ENCODE peak calls at places on chromosome 20, in ten cellular contexts. One of them, this sample, is unnamed.

GRCh38 chr20:35511814-35512420 is 17.5 kb downstream of the C20orf173 start:
- DNase-seq in activated CD4-positive, alpha-beta T cell treated with anti-CD3 and anti-CD28 coated beads for 1 hour: no peak
- DNase-seq in GOT3: no peak
- DNase-seq in heart right ventricle: no peak
- DNase-seq in fibroblast of pulmonary artery: peak
- DNase-seq in CD8-positive, alpha-beta T cell: no peak
- DNase-seq in RKO: peak
- DNase-seq in KBM-7: peak
- DNase-seq in adrenal gland: no peak
- DNase-seq in H54: no peak
- DNase-seq in this sample: no peak

GRCh38 chr20:38935285-38935684 is 9.1 kb downstream of the FAM83D start:
- DNase-seq in RKO: peak
- DNase-seq in adrenal gland: no peak
- DNase-seq in fibroblast of pulmonary artery: peak
- DNase-seq in GOT3: no peak
- DNase-seq in heart right ventricle: no peak
- DNase-seq in KBM-7: no peak
- DNase-seq in CD8-positive, alpha-beta T cell: no peak
- DNase-seq in activated CD4-positive, alpha-beta T cell treated with anti-CD3 and anti-CD28 coated beads for 1 hour: no peak
- DNase-seq in H54: no peak
- DNase-seq in this sample: no peak

GRCh38 chr20:725491-725890 is 42.8 kb downstream of the SLC52A3 start:
- DNase-seq in KBM-7: no peak
- DNase-seq in H54: no peak
- DNase-seq in RKO: no peak
- DNase-seq in activated CD4-positive, alpha-beta T cell treated with anti-CD3 and anti-CD28 coated beads for 1 hour: no peak
- DNase-seq in fibroblast of pulmonary artery: no peak
- DNase-seq in heart right ventricle: no peak
- DNase-seq in CD8-positive, alpha-beta T cell: no peak
- DNase-seq in GOT3: no peak
- DNase-seq in adrenal gland: no peak
- DNase-seq in this sample: no peak

GRCh38 chr20:5205348-5206210 is 78.8 kb downstream of the CDS2 start:
- DNase-seq in CD8-positive, alpha-beta T cell: peak
- DNase-seq in GOT3: peak
- DNase-seq in H54: peak
- DNase-seq in KBM-7: peak
- DNase-seq in fibroblast of pulmonary artery: peak
- DNase-seq in adrenal gland: peak
- DNase-seq in activated CD4-positive, alpha-beta T cell treated with anti-CD3 and anti-CD28 coated beads for 1 hour: peak
- DNase-seq in heart right ventricle: peak
- DNase-seq in RKO: peak
- DNase-seq in this sample: peak

GRCh38 chr20:58086763-58087566 is 141.5 kb downstream of the ANKRD60 start:
- DNase-seq in H54: peak
- DNase-seq in adrenal gland: peak
- DNase-seq in KBM-7: peak
- DNase-seq in fibroblast of pulmonary artery: peak
- DNase-seq in activated CD4-positive, alpha-beta T cell treated with anti-CD3 and anti-CD28 coated beads for 1 hour: no peak
- DNase-seq in GOT3: no peak
- DNase-seq in CD8-positive, alpha-beta T cell: no peak
- DNase-seq in heart right ventricle: no peak
- DNase-seq in RKO: peak
- DNase-seq in this sample: peak

GRCh38 chr20:32007787-32008616 is 2.2 kb upstream of the CCM2L start:
- DNase-seq in KBM-7: peak
- DNase-seq in activated CD4-positive, alpha-beta T cell treated with anti-CD3 and anti-CD28 coated beads for 1 hour: no peak
- DNase-seq in CD8-positive, alpha-beta T cell: no peak
- DNase-seq in heart right ventricle: peak
- DNase-seq in RKO: no peak
- DNase-seq in fibroblast of pulmonary artery: peak
- DNase-seq in adrenal gland: peak
- DNase-seq in H54: no peak
- DNase-seq in GOT3: no peak
- DNase-seq in this sample: no peak

GRCh38 chr20:1819311-1820136 is 75.7 kb upstream of the SIRPA start:
- DNase-seq in fibroblast of pulmonary artery: no peak
- DNase-seq in activated CD4-positive, alpha-beta T cell treated with anti-CD3 and anti-CD28 coated beads for 1 hour: no peak
- DNase-seq in adrenal gland: peak
- DNase-seq in GOT3: no peak
- DNase-seq in heart right ventricle: no peak
- DNase-seq in H54: no peak
- DNase-seq in CD8-positive, alpha-beta T cell: no peak
- DNase-seq in RKO: no peak
- DNase-seq in KBM-7: peak
- DNase-seq in this sample: no peak

GRCh38 chr20:46206025-46206424 is 87.9 kb downstream of the CD40 start:
- DNase-seq in H54: peak
- DNase-seq in heart right ventricle: no peak
- DNase-seq in fibroblast of pulmonary artery: peak
- DNase-seq in activated CD4-positive, alpha-beta T cell treated with anti-CD3 and anti-CD28 coated beads for 1 hour: no peak
- DNase-seq in RKO: peak
- DNase-seq in CD8-positive, alpha-beta T cell: no peak
- DNase-seq in adrenal gland: peak
- DNase-seq in KBM-7: peak
- DNase-seq in GOT3: no peak
- DNase-seq in this sample: no peak

GRCh38 chr20:51802170-51802745 is at the start of gene SALL4:
- DNase-seq in H54: no peak
- DNase-seq in heart right ventricle: no peak
- DNase-seq in CD8-positive, alpha-beta T cell: no peak
- DNase-seq in GOT3: no peak
- DNase-seq in fibroblast of pulmonary artery: no peak
- DNase-seq in RKO: no peak
- DNase-seq in adrenal gland: no peak
- DNase-seq in activated CD4-positive, alpha-beta T cell treated with anti-CD3 and anti-CD28 coated beads for 1 hour: no peak
- DNase-seq in KBM-7: no peak
- DNase-seq in this sample: no peak

GRCh38 chr20:20551409-20551808 is 161.0 kb downstream of the RALGAPA2 start:
- DNase-seq in fibroblast of pulmonary artery: no peak
- DNase-seq in H54: no peak
- DNase-seq in adrenal gland: no peak
- DNase-seq in GOT3: no peak
- DNase-seq in KBM-7: no peak
- DNase-seq in CD8-positive, alpha-beta T cell: no peak
- DNase-seq in RKO: no peak
- DNase-seq in activated CD4-positive, alpha-beta T cell treated with anti-CD3 and anti-CD28 coated beads for 1 hour: no peak
- DNase-seq in heart right ventricle: no peak
- DNase-seq in this sample: no peak

GRCh38 chr20:9615766-9616454 is 101.5 kb downstream of the LAMP5 start:
- DNase-seq in heart right ventricle: no peak
- DNase-seq in H54: no peak
- DNase-seq in GOT3: no peak
- DNase-seq in activated CD4-positive, alpha-beta T cell treated with anti-CD3 and anti-CD28 coated beads for 1 hour: no peak
- DNase-seq in adrenal gland: no peak
- DNase-seq in KBM-7: peak
- DNase-seq in RKO: no peak
- DNase-seq in CD8-positive, alpha-beta T cell: no peak
- DNase-seq in fibroblast of pulmonary artery: no peak
- DNase-seq in this sample: peak

GRCh38 chr20:42485566-42485965 is 704.1 kb downstream of the PTPRT start:
- DNase-seq in heart right ventricle: no peak
- DNase-seq in activated CD4-positive, alpha-beta T cell treated with anti-CD3 and anti-CD28 coated beads for 1 hour: no peak
- DNase-seq in GOT3: no peak
- DNase-seq in fibroblast of pulmonary artery: no peak
- DNase-seq in CD8-positive, alpha-beta T cell: no peak
- DNase-seq in adrenal gland: no peak
- DNase-seq in KBM-7: no peak
- DNase-seq in RKO: no peak
- DNase-seq in H54: no peak
- DNase-seq in this sample: no peak

GRCh38 chr20:16761305-16761829 is 13.2 kb downstream of the OTOR start:
- DNase-seq in KBM-7: peak
- DNase-seq in GOT3: no peak
- DNase-seq in fibroblast of pulmonary artery: peak
- DNase-seq in heart right ventricle: no peak
- DNase-seq in H54: peak
- DNase-seq in RKO: peak
- DNase-seq in adrenal gland: peak
- DNase-seq in CD8-positive, alpha-beta T cell: peak
- DNase-seq in activated CD4-positive, alpha-beta T cell treated with anti-CD3 and anti-CD28 coated beads for 1 hour: peak
- DNase-seq in this sample: peak

GRCh38 chr20:421685-422250 is 13.7 kb downstream of the RBCK1 start:
- DNase-seq in CD8-positive, alpha-beta T cell: no peak
- DNase-seq in KBM-7: no peak
- DNase-seq in fibroblast of pulmonary artery: no peak
- DNase-seq in H54: no peak
- DNase-seq in GOT3: no peak
- DNase-seq in heart right ventricle: no peak
- DNase-seq in adrenal gland: no peak
- DNase-seq in RKO: no peak
- DNase-seq in activated CD4-positive, alpha-beta T cell treated with anti-CD3 and anti-CD28 coated beads for 1 hour: no peak
- DNase-seq in this sample: no peak

GRCh38 chr20:48169650-48170049 is 384.4 kb upstream of the SULF2 start:
- DNase-seq in activated CD4-positive, alpha-beta T cell treated with anti-CD3 and anti-CD28 coated beads for 1 hour: no peak
- DNase-seq in heart right ventricle: no peak
- DNase-seq in RKO: no peak
- DNase-seq in H54: no peak
- DNase-seq in adrenal gland: no peak
- DNase-seq in KBM-7: no peak
- DNase-seq in GOT3: no peak
- DNase-seq in CD8-positive, alpha-beta T cell: no peak
- DNase-seq in fibroblast of pulmonary artery: no peak
- DNase-seq in this sample: no peak

GRCh38 chr20:4898845-4899244 is 102.5 kb downstream of the SLC23A2 start:
- DNase-seq in RKO: no peak
- DNase-seq in KBM-7: no peak
- DNase-seq in heart right ventricle: no peak
- DNase-seq in CD8-positive, alpha-beta T cell: no peak
- DNase-seq in fibroblast of pulmonary artery: no peak
- DNase-seq in adrenal gland: no peak
- DNase-seq in H54: no peak
- DNase-seq in activated CD4-positive, alpha-beta T cell treated with anti-CD3 and anti-CD28 coated beads for 1 hour: no peak
- DNase-seq in GOT3: no peak
- DNase-seq in this sample: no peak

GRCh38 chr20:54680872-54681297 is 205.5 kb downstream of the DOK5 start:
- DNase-seq in adrenal gland: peak
- DNase-seq in fibroblast of pulmonary artery: peak
- DNase-seq in activated CD4-positive, alpha-beta T cell treated with anti-CD3 and anti-CD28 coated beads for 1 hour: no peak
- DNase-seq in KBM-7: peak
- DNase-seq in GOT3: no peak
- DNase-seq in heart right ventricle: no peak
- DNase-seq in CD8-positive, alpha-beta T cell: no peak
- DNase-seq in RKO: peak
- DNase-seq in H54: peak
- DNase-seq in this sample: no peak

GRCh38 chr20:32336918-32337347 is 21.2 kb upstream of the ASXL1 start:
- DNase-seq in activated CD4-positive, alpha-beta T cell treated with anti-CD3 and anti-CD28 coated beads for 1 hour: no peak
- DNase-seq in heart right ventricle: no peak
- DNase-seq in adrenal gland: no peak
- DNase-seq in fibroblast of pulmonary artery: peak
- DNase-seq in KBM-7: peak
- DNase-seq in GOT3: no peak
- DNase-seq in H54: no peak
- DNase-seq in RKO: peak
- DNase-seq in CD8-positive, alpha-beta T cell: no peak
- DNase-seq in this sample: peak

GRCh38 chr20:57993738-57994431 is 234.6 kb downstream of the ANKRD60 start:
- DNase-seq in GOT3: no peak
- DNase-seq in heart right ventricle: no peak
- DNase-seq in RKO: no peak
- DNase-seq in activated CD4-positive, alpha-beta T cell treated with anti-CD3 and anti-CD28 coated beads for 1 hour: no peak
- DNase-seq in KBM-7: no peak
- DNase-seq in CD8-positive, alpha-beta T cell: no peak
- DNase-seq in adrenal gland: no peak
- DNase-seq in H54: no peak
- DNase-seq in fibroblast of pulmonary artery: no peak
- DNase-seq in this sample: no peak

GRCh38 chr20:35742741-35743523 is 872 bp upstream of the RBM39 start:
- DNase-seq in CD8-positive, alpha-beta T cell: no peak
- DNase-seq in H54: no peak
- DNase-seq in RKO: peak
- DNase-seq in KBM-7: peak
- DNase-seq in activated CD4-positive, alpha-beta T cell treated with anti-CD3 and anti-CD28 coated beads for 1 hour: no peak
- DNase-seq in GOT3: no peak
- DNase-seq in adrenal gland: no peak
- DNase-seq in heart right ventricle: no peak
- DNase-seq in fibroblast of pulmonary artery: no peak
- DNase-seq in this sample: peak

GRCh38 chr20:33664762-33665144 is 2.0 kb upstream of the ACTL10 start:
- DNase-seq in H54: no peak
- DNase-seq in GOT3: no peak
- DNase-seq in KBM-7: no peak
- DNase-seq in fibroblast of pulmonary artery: no peak
- DNase-seq in CD8-positive, alpha-beta T cell: no peak
- DNase-seq in heart right ventricle: no peak
- DNase-seq in RKO: no peak
- DNase-seq in adrenal gland: peak
- DNase-seq in activated CD4-positive, alpha-beta T cell treated with anti-CD3 and anti-CD28 coated beads for 1 hour: no peak
- DNase-seq in this sample: no peak

This sample was measured in naive B cell.